ENCODE peak calls at places on chromosomes 11 and 22, in nine cellular contexts. One of them, this sample, is unnamed.
A peak's percentile ranks its signal among the peaks of the same experiment; 100 is the strongest.

GRCh38 chr11:112453601-112454577 is 193.2 kb upstream of the PLET1 start:
- DNase-seq in naive B cell: no peak
- DNase-seq in T47D: peak; percentile 54
- DNase-seq in GM20000: peak; percentile 42
- DNase-seq in NCI-H1436: no peak
- DNase-seq in BE2C: peak; percentile 67
- DNase-seq in thoracic aorta: no peak
- DNase-seq in HCEC 1CT: peak; percentile 24
- DNase-seq in pulmonary artery endothelial cell: no peak
- DNase-seq in this sample: no peak

GRCh38 chr11:68992743-68993255 is 12.0 kb upstream of the MRGPRD start:
- DNase-seq in naive B cell: no peak
- DNase-seq in T47D: no peak
- DNase-seq in GM20000: no peak
- DNase-seq in NCI-H1436: no peak
- DNase-seq in BE2C: no peak
- DNase-seq in thoracic aorta: no peak
- DNase-seq in HCEC 1CT: no peak
- DNase-seq in pulmonary artery endothelial cell: no peak
- DNase-seq in this sample: no peak

GRCh38 chr11:123517559-123518364 is 87.7 kb downstream of the GRAMD1B start:
- DNase-seq in naive B cell: no peak
- DNase-seq in T47D: no peak
- DNase-seq in GM20000: peak; percentile 61
- DNase-seq in NCI-H1436: no peak
- DNase-seq in BE2C: no peak
- DNase-seq in thoracic aorta: no peak
- DNase-seq in HCEC 1CT: no peak
- DNase-seq in pulmonary artery endothelial cell: no peak
- DNase-seq in this sample: no peak

GRCh38 chr22:46071451-46072029 is 78.8 kb upstream of the PPARA start:
- DNase-seq in naive B cell: peak; percentile 42
- DNase-seq in T47D: peak; percentile 96
- DNase-seq in GM20000: no peak
- DNase-seq in NCI-H1436: peak; percentile 92
- DNase-seq in BE2C: peak; percentile 96
- DNase-seq in thoracic aorta: peak; percentile 72
- DNase-seq in HCEC 1CT: peak; percentile 96
- DNase-seq in pulmonary artery endothelial cell: peak; percentile 85
- DNase-seq in this sample: peak; percentile 74

GRCh38 chr11:81492923-81493445 is 1240.7 kb downstream of the FAM181B start:
- DNase-seq in naive B cell: no peak
- DNase-seq in T47D: no peak
- DNase-seq in GM20000: no peak
- DNase-seq in NCI-H1436: no peak
- DNase-seq in BE2C: no peak
- DNase-seq in thoracic aorta: no peak
- DNase-seq in HCEC 1CT: no peak
- DNase-seq in pulmonary artery endothelial cell: no peak
- DNase-seq in this sample: no peak

GRCh38 chr11:64276653-64277431 is 7.6 kb downstream of the BAD start:
- DNase-seq in naive B cell: no peak
- DNase-seq in T47D: no peak
- DNase-seq in GM20000: no peak
- DNase-seq in NCI-H1436: no peak
- DNase-seq in BE2C: no peak
- DNase-seq in thoracic aorta: no peak
- DNase-seq in HCEC 1CT: no peak
- DNase-seq in pulmonary artery endothelial cell: no peak
- DNase-seq in this sample: no peak

GRCh38 chr11:103370076-103370475 is 260.9 kb downstream of the DYNC2H1 start:
- DNase-seq in naive B cell: no peak
- DNase-seq in T47D: no peak
- DNase-seq in GM20000: no peak
- DNase-seq in NCI-H1436: no peak
- DNase-seq in BE2C: no peak
- DNase-seq in thoracic aorta: no peak
- DNase-seq in HCEC 1CT: no peak
- DNase-seq in pulmonary artery endothelial cell: no peak
- DNase-seq in this sample: no peak

GRCh38 chr11:58963551-58964075 is 24.3 kb downstream of the GLYATL1 start:
- DNase-seq in naive B cell: no peak
- DNase-seq in T47D: peak; percentile 57
- DNase-seq in GM20000: no peak
- DNase-seq in NCI-H1436: no peak
- DNase-seq in BE2C: no peak
- DNase-seq in thoracic aorta: no peak
- DNase-seq in HCEC 1CT: peak; percentile 56
- DNase-seq in pulmonary artery endothelial cell: no peak
- DNase-seq in this sample: peak; percentile 3

GRCh38 chr22:35736166-35736565 is 18.5 kb downstream of the APOL5 start:
- DNase-seq in naive B cell: no peak
- DNase-seq in T47D: no peak
- DNase-seq in GM20000: no peak
- DNase-seq in NCI-H1436: no peak
- DNase-seq in BE2C: no peak
- DNase-seq in thoracic aorta: no peak
- DNase-seq in HCEC 1CT: no peak
- DNase-seq in pulmonary artery endothelial cell: no peak
- DNase-seq in this sample: no peak

GRCh38 chr22:24247564-24248344 is 2.9 kb upstream of the GGT5 start:
- DNase-seq in naive B cell: peak; percentile 36
- DNase-seq in T47D: peak; percentile 78
- DNase-seq in GM20000: peak; percentile 83
- DNase-seq in NCI-H1436: peak; percentile 45
- DNase-seq in BE2C: peak; percentile 89
- DNase-seq in thoracic aorta: peak; percentile 87
- DNase-seq in HCEC 1CT: peak; percentile 88
- DNase-seq in pulmonary artery endothelial cell: peak; percentile 60
- DNase-seq in this sample: peak; percentile 91

GRCh38 chr11:14972581-14973490 is 685 bp upstream of the CALCA start:
- DNase-seq in naive B cell: no peak
- DNase-seq in T47D: no peak
- DNase-seq in GM20000: no peak
- DNase-seq in NCI-H1436: peak; percentile 78
- DNase-seq in BE2C: no peak
- DNase-seq in thoracic aorta: no peak
- DNase-seq in HCEC 1CT: no peak
- DNase-seq in pulmonary artery endothelial cell: no peak
- DNase-seq in this sample: no peak

GRCh38 chr11:76206327-76207081 is at the start of gene WNT11:
- DNase-seq in naive B cell: peak; percentile 21
- DNase-seq in T47D: peak; percentile 63
- DNase-seq in GM20000: peak; percentile 81
- DNase-seq in NCI-H1436: peak; percentile 5
- DNase-seq in BE2C: peak; percentile 76
- DNase-seq in thoracic aorta: no peak
- DNase-seq in HCEC 1CT: no peak
- DNase-seq in pulmonary artery endothelial cell: no peak
- DNase-seq in this sample: no peak

GRCh38 chr11:125944350-125945010 is 1.4 kb upstream of the VSIG10L2 start:
- DNase-seq in naive B cell: no peak
- DNase-seq in T47D: no peak
- DNase-seq in GM20000: no peak
- DNase-seq in NCI-H1436: no peak
- DNase-seq in BE2C: no peak
- DNase-seq in thoracic aorta: no peak
- DNase-seq in HCEC 1CT: no peak
- DNase-seq in pulmonary artery endothelial cell: no peak
- DNase-seq in this sample: no peak

GRCh38 chr22:46815559-46815895 is 53.1 kb downstream of the TBC1D22A start:
- DNase-seq in naive B cell: no peak
- DNase-seq in T47D: no peak
- DNase-seq in GM20000: no peak
- DNase-seq in NCI-H1436: no peak
- DNase-seq in BE2C: no peak
- DNase-seq in thoracic aorta: no peak
- DNase-seq in HCEC 1CT: no peak
- DNase-seq in pulmonary artery endothelial cell: no peak
- DNase-seq in this sample: no peak